ENCODE peak calls at places on chromosomes 4 and X, in four cellular contexts. One of them, this sample, is unnamed.

GRCh38 chr4:80202190-80202711 is 4.9 kb downstream of the PRDM8 start:
- DNase-seq in cardiac fibroblast: peak
- DNase-seq in adipocyte: peak
- DNase-seq in brain microvascular endothelial cell: peak
- DNase-seq in this sample: no peak

GRCh38 chr4:139609647-139610046 is 53.6 kb upstream of the SETD7 start:
- DNase-seq in cardiac fibroblast: peak
- DNase-seq in adipocyte: peak
- DNase-seq in brain microvascular endothelial cell: peak
- DNase-seq in this sample: no peak

GRCh38 chrX:84737471-84737871 is 235.2 kb upstream of the HDX start:
- DNase-seq in cardiac fibroblast: peak
- DNase-seq in adipocyte: peak
- DNase-seq in brain microvascular endothelial cell: no peak
- DNase-seq in this sample: no peak

GRCh38 chr4:152165146-152165545 is 370.7 kb downstream of the FBXW7 start:
- DNase-seq in cardiac fibroblast: peak
- DNase-seq in adipocyte: no peak
- DNase-seq in brain microvascular endothelial cell: no peak
- DNase-seq in this sample: no peak

GRCh38 chr4:7960790-7961655 is 21.4 kb upstream of the AFAP1 start:
- DNase-seq in cardiac fibroblast: peak
- DNase-seq in adipocyte: peak
- DNase-seq in brain microvascular endothelial cell: no peak
- DNase-seq in this sample: peak

GRCh38 chrX:16212436-16212835 is 45.2 kb downstream of the MAGEB17 start:
- DNase-seq in cardiac fibroblast: peak
- DNase-seq in adipocyte: peak
- DNase-seq in brain microvascular endothelial cell: peak
- DNase-seq in this sample: no peak

GRCh38 chrX:9906919-9907318 is 60.2 kb upstream of the CLDN34 start:
- DNase-seq in cardiac fibroblast: no peak
- DNase-seq in adipocyte: no peak
- DNase-seq in brain microvascular endothelial cell: no peak
- DNase-seq in this sample: no peak

GRCh38 chr4:122540827-122541226 is 80.0 kb downstream of the IL21 start:
- DNase-seq in cardiac fibroblast: no peak
- DNase-seq in adipocyte: no peak
- DNase-seq in brain microvascular endothelial cell: no peak
- DNase-seq in this sample: no peak

GRCh38 chr4:76696109-76696508 is 201.8 kb downstream of the SOWAHB start:
- DNase-seq in cardiac fibroblast: no peak
- DNase-seq in adipocyte: peak
- DNase-seq in brain microvascular endothelial cell: no peak
- DNase-seq in this sample: no peak

GRCh38 chr4:4575284-4576211 is 33.7 kb upstream of the STX18 start:
- DNase-seq in cardiac fibroblast: peak
- DNase-seq in adipocyte: peak
- DNase-seq in brain microvascular endothelial cell: peak
- DNase-seq in this sample: no peak

GRCh38 chr4:101885574-101885973 is 95.0 kb downstream of the BANK1 start:
- DNase-seq in cardiac fibroblast: peak
- DNase-seq in adipocyte: no peak
- DNase-seq in brain microvascular endothelial cell: no peak
- DNase-seq in this sample: no peak

GRCh38 chrX:109793191-109793590 is 60.1 kb upstream of the ACSL4 start:
- DNase-seq in cardiac fibroblast: peak
- DNase-seq in adipocyte: no peak
- DNase-seq in brain microvascular endothelial cell: no peak
- DNase-seq in this sample: no peak

GRCh38 chrX:115232933-115233496 is 881 bp downstream of the LRCH2 start:
- DNase-seq in cardiac fibroblast: no peak
- DNase-seq in adipocyte: peak
- DNase-seq in brain microvascular endothelial cell: no peak
- DNase-seq in this sample: no peak

GRCh38 chrX:4547218-4547836 is 833.9 kb upstream of the PRKX start:
- DNase-seq in cardiac fibroblast: peak
- DNase-seq in adipocyte: peak
- DNase-seq in brain microvascular endothelial cell: peak
- DNase-seq in this sample: no peak

GRCh38 chr4:1169691-1170096 is 2.7 kb downstream of the SPON2 start:
- DNase-seq in cardiac fibroblast: no peak
- DNase-seq in adipocyte: no peak
- DNase-seq in brain microvascular endothelial cell: no peak
- DNase-seq in this sample: no peak

GRCh38 chr4:169070071-169070894 is 60.2 kb upstream of the CBR4 start:
- DNase-seq in cardiac fibroblast: peak
- DNase-seq in adipocyte: peak
- DNase-seq in brain microvascular endothelial cell: peak
- DNase-seq in this sample: no peak

GRCh38 chr4:83852085-83852451 is 316.2 kb downstream of the GPAT3 start:
- DNase-seq in cardiac fibroblast: peak
- DNase-seq in adipocyte: peak
- DNase-seq in brain microvascular endothelial cell: peak
- DNase-seq in this sample: no peak

GRCh38 chr4:7332216-7333023 is 102.3 kb downstream of the PSAPL1 start:
- DNase-seq in cardiac fibroblast: peak
- DNase-seq in adipocyte: peak
- DNase-seq in brain microvascular endothelial cell: peak
- DNase-seq in this sample: no peak

GRCh38 chr4:48017108-48017527 is 546 bp downstream of the NIPAL1 start:
- DNase-seq in cardiac fibroblast: peak
- DNase-seq in adipocyte: peak
- DNase-seq in brain microvascular endothelial cell: peak
- DNase-seq in this sample: no peak

GRCh38 chr4:128782076-128782715 is 27.3 kb upstream of the JADE1 start:
- DNase-seq in cardiac fibroblast: peak
- DNase-seq in adipocyte: no peak
- DNase-seq in brain microvascular endothelial cell: no peak
- DNase-seq in this sample: no peak

GRCh38 chr4:88465653-88466192 is 8.8 kb downstream of the HERC5 start:
- DNase-seq in cardiac fibroblast: no peak
- DNase-seq in adipocyte: no peak
- DNase-seq in brain microvascular endothelial cell: no peak
- DNase-seq in this sample: no peak

DNA sequence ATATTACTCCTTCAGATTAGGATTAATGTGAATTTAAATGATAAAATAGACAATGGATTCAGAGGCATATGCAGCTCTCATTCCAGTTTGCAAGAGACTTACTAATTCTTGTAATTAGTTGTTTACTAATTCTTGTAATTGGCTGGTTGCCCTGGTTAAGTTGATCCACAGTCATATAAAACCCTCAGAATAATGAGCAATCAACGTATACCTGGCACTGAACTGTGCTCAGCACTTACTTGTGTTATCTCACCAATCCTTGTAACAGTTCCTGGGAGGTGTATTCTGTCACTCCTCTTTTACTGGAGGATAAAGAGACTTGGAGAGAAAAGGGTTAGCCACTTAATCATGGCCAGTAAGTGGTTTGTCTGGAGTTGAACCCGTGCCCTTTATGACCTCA is 10.5 kb downstream of the HERC5 start:
- DNase-seq in cardiac fibroblast: no peak
- DNase-seq in adipocyte: no peak
- DNase-seq in brain microvascular endothelial cell: no peak
- DNase-seq in this sample: no peak
- H3K4me3 ChIP-seq in cardiac fibroblast: no peak
- H3K4me3 ChIP-seq in adipocyte: no peak
- H3K4me3 ChIP-seq in brain microvascular endothelial cell: no peak
- H3K4me3 ChIP-seq in this sample: no peak

DNA sequence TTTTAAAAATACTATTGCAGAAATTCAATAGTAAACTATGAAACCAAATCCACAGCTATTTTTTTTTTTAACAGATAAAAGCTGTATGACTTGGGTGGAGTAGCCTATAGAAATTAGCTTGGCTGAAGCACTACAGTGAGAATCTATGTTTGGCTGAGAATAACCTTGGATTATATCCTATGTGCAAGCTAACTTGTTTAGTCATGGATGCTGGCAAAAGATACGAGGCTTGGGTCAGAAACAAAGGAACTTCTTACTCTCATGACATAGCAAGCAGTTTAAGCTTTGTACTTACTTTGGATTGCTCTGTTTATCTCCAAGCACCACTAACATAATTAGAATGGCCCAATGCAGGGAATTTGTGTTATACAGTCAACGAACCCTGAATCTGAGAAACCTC is 119.2 kb upstream of the GRID2 start:
- DNase-seq in cardiac fibroblast: peak
- DNase-seq in adipocyte: peak
- DNase-seq in brain microvascular endothelial cell: no peak
- DNase-seq in this sample: no peak
- H3K4me3 ChIP-seq in cardiac fibroblast: no peak
- H3K4me3 ChIP-seq in adipocyte: no peak
- H3K4me3 ChIP-seq in brain microvascular endothelial cell: no peak
- H3K4me3 ChIP-seq in this sample: no peak

DNA sequence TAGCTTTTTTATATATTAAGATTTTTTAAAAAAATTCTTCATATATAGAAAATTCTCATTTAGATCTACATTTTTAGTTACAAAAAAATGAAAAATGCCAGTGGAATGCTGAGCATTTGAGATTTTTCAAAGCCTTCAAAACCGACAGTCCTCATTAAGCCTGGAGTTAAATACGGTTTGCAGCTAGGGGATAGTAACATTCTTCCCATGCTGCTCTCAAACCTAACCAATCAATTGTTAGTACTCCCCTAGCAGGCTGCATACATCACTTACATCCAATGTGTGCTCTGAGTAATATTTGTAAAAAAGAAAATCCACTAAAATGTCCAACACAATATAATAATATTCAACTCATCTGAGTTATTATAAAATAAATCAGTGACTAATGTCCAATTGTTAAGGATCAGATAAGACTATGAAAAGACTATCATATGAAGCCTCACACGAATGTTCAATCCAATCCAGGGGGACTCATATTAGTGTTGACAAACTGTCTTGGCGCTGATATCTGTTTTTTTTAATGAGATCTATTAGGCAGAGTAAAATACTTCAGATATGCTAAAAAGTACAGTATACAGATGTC is 227.6 kb upstream of the MAB21L2 start:
- DNase-seq in cardiac fibroblast: no peak
- DNase-seq in adipocyte: peak
- DNase-seq in brain microvascular endothelial cell: no peak
- DNase-seq in this sample: no peak
- H3K4me3 ChIP-seq in cardiac fibroblast: no peak
- H3K4me3 ChIP-seq in adipocyte: no peak
- H3K4me3 ChIP-seq in brain microvascular endothelial cell: no peak
- H3K4me3 ChIP-seq in this sample: no peak

GRCh38 chr4:183261953-183262775 is 57.9 kb downstream of the CLDN22 start:
- DNase-seq in cardiac fibroblast: peak
- DNase-seq in adipocyte: peak
- DNase-seq in brain microvascular endothelial cell: peak
- DNase-seq in this sample: peak
- H3K4me3 ChIP-seq in cardiac fibroblast: no peak
- H3K4me3 ChIP-seq in adipocyte: no peak
- H3K4me3 ChIP-seq in brain microvascular endothelial cell: no peak
- H3K4me3 ChIP-seq in this sample: no peak

DNA sequence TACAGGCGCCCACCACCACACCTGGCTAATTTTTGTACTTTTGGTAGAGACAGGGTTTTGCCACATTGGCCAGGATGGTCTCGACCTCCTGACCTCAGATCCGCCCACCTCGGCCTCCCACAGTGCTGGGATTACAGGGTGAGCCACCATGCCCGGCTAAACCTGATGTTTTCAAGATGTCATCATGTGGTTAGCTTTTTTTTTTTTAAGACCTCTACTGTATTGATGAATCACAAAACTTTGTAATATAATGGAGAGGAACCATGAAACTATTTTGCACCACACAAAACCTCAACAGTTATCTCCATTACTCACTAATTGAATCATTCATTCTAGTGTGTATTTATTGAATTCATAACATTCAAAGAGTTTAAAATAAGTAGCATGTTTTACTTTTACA is 94.7 kb upstream of the NEIL3 start:
- DNase-seq in cardiac fibroblast: peak
- DNase-seq in adipocyte: no peak
- DNase-seq in brain microvascular endothelial cell: peak
- DNase-seq in this sample: no peak
- H3K4me3 ChIP-seq in cardiac fibroblast: no peak
- H3K4me3 ChIP-seq in adipocyte: no peak
- H3K4me3 ChIP-seq in brain microvascular endothelial cell: no peak
- H3K4me3 ChIP-seq in this sample: no peak

DNA sequence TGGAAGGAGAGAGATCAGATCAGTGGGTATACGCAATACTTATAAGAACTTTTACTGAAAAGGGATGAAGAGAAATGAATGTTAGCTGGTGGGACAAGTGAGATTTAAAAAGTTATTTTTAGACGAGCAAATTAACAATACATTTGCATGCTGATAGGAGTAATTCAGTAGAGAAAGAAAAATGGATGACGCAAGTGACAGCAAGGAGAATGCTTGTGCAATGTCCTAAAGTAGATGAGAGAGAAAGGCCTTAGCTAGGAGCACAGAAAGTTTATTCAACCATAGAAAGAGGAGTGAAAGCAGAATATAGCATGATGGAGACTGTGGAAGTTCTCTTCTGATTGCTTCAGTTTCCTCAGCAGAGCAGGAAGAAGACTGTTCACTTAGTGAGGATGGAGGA is 45.8 kb downstream of the OSTC start:
- DNase-seq in cardiac fibroblast: no peak
- DNase-seq in adipocyte: no peak
- DNase-seq in brain microvascular endothelial cell: no peak
- DNase-seq in this sample: no peak
- H3K4me3 ChIP-seq in cardiac fibroblast: no peak
- H3K4me3 ChIP-seq in adipocyte: no peak
- H3K4me3 ChIP-seq in brain microvascular endothelial cell: no peak
- H3K4me3 ChIP-seq in this sample: no peak

DNA sequence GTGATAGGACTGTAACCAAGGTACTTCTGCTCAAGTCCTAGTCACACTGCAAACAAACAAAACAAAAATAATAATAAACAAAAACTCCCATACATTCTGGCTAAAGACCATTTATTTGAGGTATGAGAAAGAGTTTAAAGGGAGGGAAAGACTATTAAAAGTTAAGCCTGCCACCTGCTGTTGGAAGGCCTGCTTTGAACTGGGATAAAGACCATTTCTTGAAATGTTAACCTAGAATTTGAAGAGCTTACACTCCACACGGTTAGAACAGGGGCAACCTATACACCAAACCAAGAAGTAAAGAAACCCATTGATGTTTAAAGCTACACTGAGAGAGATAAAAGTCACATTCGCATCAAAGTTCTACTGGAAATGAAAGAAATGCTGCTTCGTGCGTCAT is 548.7 kb upstream of the DIPK2B start:
- DNase-seq in cardiac fibroblast: peak
- DNase-seq in adipocyte: peak
- DNase-seq in brain microvascular endothelial cell: no peak
- DNase-seq in this sample: no peak
- H3K4me3 ChIP-seq in cardiac fibroblast: no peak
- H3K4me3 ChIP-seq in adipocyte: no peak
- H3K4me3 ChIP-seq in brain microvascular endothelial cell: no peak
- H3K4me3 ChIP-seq in this sample: no peak

This sample was measured in GM12864.